ENCODE peak calls at places on chromosome 5, in seven cellular contexts. D is CD14-positive monocyte, R is uterus, W is tibial nerve, B is upper lobe of left lung, V is psoas muscle, E is A549. P is an unnamed sample.

GRCh38 chr5:19266791-19267190 is 721.2 kb downstream of the CDH18 start:
- DNase-seq in D (no peak), R (no peak), W (no peak), B (no peak), V (no peak), E (no peak), P (no peak)

GRCh38 chr5:136056336-136056735 is 27.5 kb downstream of the TGFBI start:
- DNase-seq in D (no peak), R (no peak), W (no peak), B (no peak), V (no peak), E (no peak), P (no peak)

GRCh38 chr5:35785601-35786085 is 71.0 kb upstream of the IL7R start:
- DNase-seq in D (no peak), R (no peak), W (no peak), B (no peak), V (no peak), E (no peak), P (no peak)

GRCh38 chr5:60497706-60498500 is 202.1 kb downstream of the DEPDC1B start:
- DNase-seq in D (no peak), R (no peak), W (no peak), B (no peak), V (no peak), E (no peak), P (no peak)

GRCh38 chr5:132020568-132021339 is 9.3 kb upstream of the ACSL6 start:
- DNase-seq in D (no peak), R (no peak), W (no peak), B (no peak), V (no peak), E (no peak), P (no peak)

GRCh38 chr5:127549551-127549950 is 32.1 kb downstream of the PRRC1 start:
- DNase-seq in D (no peak), R (no peak), W (no peak), B (no peak), V (no peak), E (no peak), P (no peak)

GRCh38 chr5:156037151-156037909 is 289.6 kb upstream of the SGCD start:
- DNase-seq in D (no peak), R (no peak), W (no peak), B (no peak), V (no peak), E (no peak), P (no peak)

GRCh38 chr5:171521219-171521633 is 101.8 kb downstream of the FGF18 start:
- DNase-seq in D (no peak), R (peak; percentile 77), W (no peak), B (no peak), V (peak; percentile 68), E (peak; percentile 71), P (no peak)

GRCh38 chr5:139461698-139462097 is 845 bp downstream of the ECSCR start:
- DNase-seq in D (no peak), R (peak; percentile 48), W (no peak), B (no peak), V (no peak), E (no peak), P (no peak)

GRCh38 chr5:2242539-2242938 is 359.8 kb upstream of the IRX4 start:
- DNase-seq in D (no peak), R (no peak), W (no peak), B (peak; percentile 59), V (no peak), E (no peak), P (no peak)
- TF ChIP-seq CTCF in D (no peak), R (no peak), W (no peak), B (no peak), V (no peak), E (no peak), P (no peak)

DNA sequence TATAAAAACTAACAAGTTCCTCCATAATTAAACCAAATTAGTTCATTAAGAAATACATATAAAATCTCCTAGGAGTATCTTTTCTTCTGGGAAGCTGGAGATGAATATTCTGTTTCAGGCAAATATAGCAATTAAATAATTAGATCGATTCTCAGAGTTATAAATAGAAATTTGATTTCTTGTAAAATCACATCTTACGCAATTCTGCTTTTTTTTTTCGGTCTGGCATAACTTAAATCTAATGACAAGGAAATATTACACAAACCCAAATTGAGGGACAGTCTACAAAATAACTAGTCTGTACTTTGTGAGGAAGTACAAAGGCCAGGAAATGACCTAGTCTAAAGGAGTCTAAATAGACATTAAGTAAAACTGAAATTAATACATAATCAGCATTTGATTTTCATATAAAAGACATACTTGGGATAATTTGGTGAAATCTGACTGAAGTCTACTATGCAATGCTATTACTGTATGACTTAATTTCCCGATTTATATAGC is 133.3 kb downstream of the KIAA0825 start:
- DNase-seq in D (no peak), R (no peak), W (no peak), B (no peak), V (no peak), E (no peak), P (no peak)
- TF ChIP-seq CTCF in D (no peak), R (no peak), W (no peak), B (no peak), V (no peak), E (no peak), P (no peak)

GRCh38 chr5:168612123-168612522 is 33.0 kb upstream of the PANK3 start:
- DNase-seq in D (no peak), R (no peak), W (no peak), B (no peak), V (no peak), E (no peak), P (no peak)

GRCh38 chr5:168611163-168611562 is 32.0 kb upstream of the PANK3 start:
- DNase-seq in D (no peak), R (no peak), W (no peak), B (no peak), V (no peak), E (no peak), P (no peak)

GRCh38 chr5:168607946-168608345 is 28.8 kb upstream of the PANK3 start:
- DNase-seq in D (no peak), R (no peak), W (no peak), B (no peak), V (no peak), E (no peak), P (no peak)

GRCh38 chr5:168609806-168610482 is 30.8 kb upstream of the PANK3 start:
- DNase-seq in D (no peak), R (no peak), W (no peak), B (no peak), V (no peak), E (no peak), P (no peak)

GRCh38 chr5:168608821-168609220 is 29.7 kb upstream of the PANK3 start:
- DNase-seq in D (no peak), R (no peak), W (no peak), B (no peak), V (no peak), E (no peak), P (no peak)
- TF ChIP-seq CTCF in D (no peak), R (no peak), W (no peak), B (no peak), V (no peak), E (no peak), P (no peak)

GRCh38 chr5:96687812-96688453 is 25.8 kb downstream of the CAST start:
- DNase-seq in D (no peak), R (no peak), W (no peak), B (no peak), V (no peak), E (peak; percentile 72), P (no peak)
- TF ChIP-seq CTCF in D (peak; percentile 69), R (peak; percentile 54), W (peak; percentile 50), B (peak; percentile 35), V (peak; percentile 65), E (peak; percentile 79), P (peak; percentile 74)

GRCh38 chr5:92923885-92924284 is 657.1 kb downstream of the NR2F1-AS1 start:
- DNase-seq in D (no peak), R (no peak), W (no peak), B (no peak), V (no peak), E (no peak), P (no peak)

GRCh38 chr5:92922231-92922967 is 658.6 kb downstream of the NR2F1-AS1 start:
- DNase-seq in D (no peak), R (no peak), W (no peak), B (no peak), V (no peak), E (no peak), P (no peak)

GRCh38 chr5:92930057-92930456 is 651.0 kb downstream of the NR2F1-AS1 start:
- DNase-seq in D (no peak), R (no peak), W (no peak), B (no peak), V (no peak), E (no peak), P (no peak)

DNA sequence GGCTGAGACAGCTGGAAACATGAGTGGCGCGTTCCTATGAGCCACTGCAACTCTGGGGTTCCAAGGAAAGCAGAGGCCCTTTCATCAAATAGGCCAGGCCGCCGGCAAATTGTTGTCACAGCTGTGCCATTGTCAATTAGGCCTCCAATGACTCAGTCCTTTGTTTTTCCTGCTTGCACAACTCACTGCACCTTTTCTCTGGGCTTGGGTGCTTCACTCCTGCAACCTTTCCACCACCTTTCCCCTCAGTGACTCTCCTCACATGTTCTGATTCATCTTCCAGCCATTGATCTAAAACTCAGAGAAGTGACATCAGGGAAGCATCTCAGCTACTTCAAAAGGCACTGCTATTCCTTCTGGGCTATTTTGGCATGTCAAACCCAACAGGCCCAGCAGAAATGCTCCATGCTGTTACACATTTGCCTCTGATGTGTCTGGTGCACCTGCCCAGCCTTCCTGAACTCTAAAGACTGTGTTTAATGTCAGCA is 653.7 kb downstream of the NR2F1-AS1 start:
- DNase-seq in D (no peak), R (no peak), W (no peak), B (no peak), V (no peak), E (no peak), P (no peak)
- TF ChIP-seq CTCF in D (no peak), R (no peak), W (no peak), B (no peak), V (no peak), E (no peak), P (no peak)

GRCh38 chr5:56270058-56270457 is 36.9 kb upstream of the ANKRD55 start:
- DNase-seq in D (no peak), R (no peak), W (no peak), B (no peak), V (no peak), E (peak; percentile 18), P (no peak)
- TF ChIP-seq CTCF in D (no peak), R (no peak), W (no peak), B (no peak), V (no peak), E (no peak), P (no peak)

P was measured in endothelial cell.